ENCODE peak calls at places on chromosomes 2 and 18, in five cellular contexts. W is HCT116, P is retinal pigment epithelial cell, G is GM12865, U is trophoblast cell. A is an unnamed sample.

GRCh38 chr2:99682280-99683060 is 192.7 kb upstream of the REV1 start:
- DNase-seq in W (no peak), P (peak), G (no peak), U (peak), A (no peak)

GRCh38 chr2:241102239-241102803 is at the start of gene MTERF4:
- DNase-seq in W (peak), P (peak), G (peak), U (peak), A (peak)

GRCh38 chr2:231707625-231708049 is 688 bp upstream of the PTMA start:
- DNase-seq in W (peak), P (no peak), G (peak), U (peak), A (no peak)

GRCh38 chr18:45316127-45316526 is 299.1 kb upstream of the SLC14A2 start:
- DNase-seq in W (no peak), P (no peak), G (no peak), U (no peak), A (no peak)

GRCh38 chr2:38601463-38602135 is 1.1 kb downstream of the HNRNPLL start:
- DNase-seq in W (no peak), P (no peak), G (no peak), U (peak), A (no peak)

GRCh38 chr2:169704160-169704713 is 10.0 kb downstream of the PHOSPHO2 start:
- DNase-seq in W (no peak), P (no peak), G (no peak), U (no peak), A (peak)

GRCh38 chr2:139744273-139744672 is 964.1 kb upstream of the NXPH2 start:
- DNase-seq in W (no peak), P (no peak), G (no peak), U (no peak), A (no peak)

GRCh38 chr2:28958689-28959088 is 22.4 kb upstream of the TOGARAM2 start:
- DNase-seq in W (peak), P (no peak), G (peak), U (peak), A (peak)

GRCh38 chr2:43129676-43130547 is 96.5 kb downstream of the ZFP36L2 start:
- DNase-seq in W (no peak), P (no peak), G (no peak), U (no peak), A (no peak)

GRCh38 chr18:44093253-44093652 is 587.4 kb upstream of the SETBP1 start:
- DNase-seq in W (no peak), P (no peak), G (no peak), U (no peak), A (no peak)

GRCh38 chr18:13223341-13224148 is 5.0 kb downstream of the LDLRAD4 start:
- DNase-seq in W (no peak), P (no peak), G (no peak), U (peak), A (peak)

GRCh38 chr18:75390854-75391253 is 36.6 kb downstream of the SMIM21 start:
- DNase-seq in W (no peak), P (no peak), G (no peak), U (no peak), A (no peak)

GRCh38 chr2:170157025-170157684 is 20.8 kb upstream of the MYO3B start:
- DNase-seq in W (no peak), P (no peak), G (no peak), U (no peak), A (no peak)

GRCh38 chr2:99478632-99479031 is 11.2 kb downstream of the REV1 start:
- DNase-seq in W (no peak), P (no peak), G (no peak), U (no peak), A (no peak)

GRCh38 chr2:9231291-9232165 is 24.9 kb downstream of the ASAP2 start:
- DNase-seq in W (no peak), P (no peak), G (no peak), U (peak), A (no peak)

GRCh38 chr2:200003444-200003843 is 48.1 kb downstream of the MAIP1 start:
- DNase-seq in W (no peak), P (peak), G (no peak), U (no peak), A (no peak)

GRCh38 chr2:7430421-7430868 is 513.2 kb downstream of the RNF144A start:
- DNase-seq in W (no peak), P (no peak), G (no peak), U (peak), A (peak)

GRCh38 chr2:147327636-147328035 is 517.2 kb upstream of the ACVR2A start:
- DNase-seq in W (no peak), P (no peak), G (peak), U (no peak), A (no peak)

GRCh38 chr2:25690058-25690457 is 16.7 kb upstream of the DTNB start:
- DNase-seq in W (no peak), P (peak), G (no peak), U (no peak), A (no peak)

GRCh38 chr18:11994346-11994707 is 13.0 kb downstream of the IMPA2 start:
- DNase-seq in W (no peak), P (no peak), G (no peak), U (peak), A (peak)

GRCh38 chr2:68558576-68558975 is 84.8 kb upstream of the PROKR1 start:
- DNase-seq in W (no peak), P (no peak), G (no peak), U (no peak), A (no peak)

GRCh38 chr18:23856466-23857175 is 157.9 kb upstream of the TTC39C start:
- DNase-seq in W (peak), P (no peak), G (no peak), U (peak), A (no peak)

GRCh38 chr2:236045264-236046235 is 122.6 kb downstream of the GBX2 start:
- DNase-seq in W (no peak), P (no peak), G (no peak), U (peak), A (no peak)

GRCh38 chr2:95709831-95710230 is 118.0 kb downstream of the TRIM43 start:
- DNase-seq in W (no peak), P (no peak), G (no peak), U (no peak), A (no peak)

GRCh38 chr2:189287982-189288494 is 108.5 kb upstream of the COL5A2 start:
- DNase-seq in W (peak), P (peak), G (peak), U (peak), A (peak)

GRCh38 chr18:39480494-39481245 is 1915.1 kb upstream of the CELF4 start:
- DNase-seq in W (no peak), P (no peak), G (no peak), U (no peak), A (no peak)

GRCh38 chr18:58611471-58612131 is 17.3 kb downstream of the ALPK2 start:
- DNase-seq in W (no peak), P (no peak), G (no peak), U (peak), A (no peak)

GRCh38 chr2:31233216-31233615 is 736 bp upstream of the EHD3 start:
- DNase-seq in W (no peak), P (no peak), G (no peak), U (no peak), A (no peak)

DNA sequence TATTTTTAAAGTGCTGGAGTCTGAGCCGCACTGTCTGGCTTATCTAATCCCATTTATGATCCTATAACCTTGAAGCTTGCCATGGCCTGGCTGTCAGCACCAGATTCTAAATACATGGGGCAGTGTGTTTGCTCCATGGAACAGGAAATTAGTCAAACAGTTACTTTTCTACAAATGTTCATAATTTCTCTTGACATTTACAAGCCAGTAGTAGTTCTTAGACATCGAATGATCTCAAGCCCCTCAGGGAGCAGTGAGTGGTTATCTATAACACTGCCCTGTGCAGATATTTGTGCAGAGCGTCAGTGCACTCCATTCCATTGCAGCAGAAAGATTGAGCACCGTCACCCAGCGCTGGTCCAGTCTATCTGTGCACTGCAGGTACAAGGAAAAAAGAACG is 205.2 kb downstream of the AGPS start:
- DNase-seq in W (no peak), P (no peak), G (no peak), U (no peak), A (no peak)
- H3K4me3 ChIP-seq in W (no peak), P (no peak), G (no peak), U (no peak), A (no peak)

DNA sequence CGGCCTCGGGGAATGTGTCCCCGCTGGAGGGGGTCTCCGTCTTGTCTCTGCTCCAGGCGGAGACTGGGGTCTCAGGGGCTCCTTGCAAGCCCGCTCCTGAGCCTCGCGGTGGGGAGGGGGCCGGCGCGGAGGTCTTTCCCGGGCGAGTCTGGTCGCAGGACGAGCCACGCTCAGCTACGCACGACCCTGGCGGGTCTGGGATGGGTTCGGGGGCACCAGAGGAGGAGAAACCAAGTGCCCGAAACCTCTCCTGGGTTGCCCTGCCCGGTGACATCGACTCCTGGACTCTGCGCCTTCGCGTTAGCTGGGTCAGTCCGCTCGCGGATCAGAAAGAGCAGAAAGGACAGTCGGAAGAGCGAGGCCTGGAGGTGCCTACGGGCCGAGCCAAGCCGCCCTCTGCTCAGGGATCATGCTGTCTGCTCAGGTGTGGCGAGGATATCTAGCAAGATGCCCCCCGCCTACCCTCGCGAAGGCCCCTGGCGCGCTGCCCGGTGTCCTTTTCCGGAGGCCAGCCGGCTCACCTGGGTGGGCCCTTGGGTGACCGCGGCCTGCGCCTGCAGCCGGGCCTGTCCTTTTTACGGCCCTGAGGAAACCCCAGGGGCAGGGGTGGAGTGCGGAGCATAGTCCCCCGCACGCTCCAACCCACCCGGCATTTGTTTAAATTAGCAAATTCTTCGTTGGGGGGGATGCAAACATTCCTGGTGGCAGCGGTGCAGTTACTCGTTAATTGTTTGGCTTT is 58.7 kb downstream of the SNORC start:
- DNase-seq in W (no peak), P (no peak), G (no peak), U (no peak), A (no peak)
- H3K4me3 ChIP-seq in W (no peak), P (no peak), G (no peak), U (peak), A (peak)

GRCh38 chr2:209578394-209579006 is 154.7 kb downstream of the MAP2 start:
- DNase-seq in W (no peak), P (no peak), G (no peak), U (no peak), A (no peak)

GRCh38 chr2:209577376-209578357 is 153.8 kb downstream of the MAP2 start:
- DNase-seq in W (peak), P (no peak), G (peak), U (peak), A (peak)

GRCh38 chr2:209584915-209585314 is 161.1 kb downstream of the MAP2 start:
- DNase-seq in W (no peak), P (no peak), G (no peak), U (no peak), A (no peak)

GRCh38 chr2:209574515-209574914 is 150.7 kb downstream of the MAP2 start:
- DNase-seq in W (no peak), P (no peak), G (no peak), U (no peak), A (no peak)

DNA sequence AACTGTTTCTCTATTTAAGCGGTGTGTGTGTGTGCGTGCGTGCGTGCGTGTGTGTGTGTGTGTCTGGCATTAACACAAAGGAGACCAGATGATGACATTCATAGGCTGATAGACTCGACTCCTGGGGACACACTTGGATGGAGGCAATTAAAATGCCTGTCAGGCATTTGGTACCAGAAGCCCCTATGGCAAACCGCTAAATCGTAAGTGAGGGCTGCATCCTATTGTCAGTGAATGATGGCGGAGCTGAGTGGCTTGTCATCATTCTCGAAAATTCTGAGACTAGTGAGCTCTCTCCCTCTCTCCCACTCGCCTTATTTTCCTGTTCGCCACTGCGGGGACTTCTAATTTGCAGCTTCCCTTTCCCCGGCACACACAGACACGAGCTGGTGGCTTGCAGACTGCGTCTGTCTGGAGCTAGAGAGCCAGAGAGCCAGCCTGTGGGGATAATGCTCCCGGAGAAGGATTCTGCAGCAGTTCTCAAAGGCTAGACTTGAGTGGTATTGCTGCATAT is 155.4 kb downstream of the MAP2 start:
- DNase-seq in W (no peak), P (no peak), G (no peak), U (no peak), A (no peak)
- H3K4me3 ChIP-seq in W (no peak), P (peak), G (peak), U (no peak), A (no peak)

DNA sequence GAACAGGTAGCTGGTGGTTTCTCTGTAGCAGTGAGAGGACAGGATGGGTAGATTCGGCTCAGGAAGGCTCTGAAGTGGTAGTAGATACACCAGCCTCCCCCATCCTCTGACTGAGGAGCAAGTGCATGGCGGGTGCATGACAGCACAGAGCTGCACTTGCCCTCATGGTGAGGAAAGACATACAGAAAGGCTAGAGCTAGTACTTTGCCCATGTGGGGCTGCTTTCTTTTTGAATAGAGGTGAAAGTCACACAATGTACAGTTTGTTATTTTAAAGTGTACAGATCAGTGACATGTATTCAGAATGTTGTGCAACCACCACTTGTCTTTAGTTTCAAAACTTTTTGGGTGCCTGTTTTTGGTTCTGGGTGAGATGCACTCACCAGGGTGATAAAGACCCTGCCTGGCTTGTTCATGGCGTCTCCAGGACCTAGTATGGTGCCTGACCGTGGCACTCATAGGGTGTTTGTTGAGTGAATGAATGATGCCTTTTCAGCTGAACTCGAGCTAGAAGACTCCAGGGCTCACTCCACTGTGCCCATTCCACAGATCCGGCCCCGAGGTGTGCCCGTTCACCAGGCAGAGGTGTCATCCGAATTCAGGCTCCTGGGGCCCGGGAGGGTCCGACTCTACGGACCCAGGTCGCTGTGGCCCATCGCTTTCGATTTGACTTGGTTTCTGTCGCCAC is 421 bp upstream of the VAMP5 start:
- DNase-seq in W (no peak), P (no peak), G (peak), U (no peak), A (peak)
- H3K4me3 ChIP-seq in W (no peak), P (peak), G (peak), U (no peak), A (peak)

DNA sequence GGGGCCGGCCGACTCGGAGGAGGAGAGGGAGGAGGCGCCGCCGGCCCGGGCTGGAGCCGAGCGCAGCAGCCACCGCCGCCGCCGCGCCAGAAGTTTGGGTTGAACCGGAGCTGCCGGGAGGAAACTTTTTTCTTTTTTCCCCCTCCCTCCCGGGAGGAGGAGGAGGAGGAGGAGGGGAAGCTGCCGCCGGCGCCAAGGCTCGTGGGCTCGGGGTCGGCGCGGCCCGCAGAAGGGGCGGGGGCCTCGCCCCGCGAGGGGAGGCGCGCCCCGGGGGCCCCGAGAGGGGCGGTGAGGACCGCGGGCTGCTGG is 266 bp downstream of the CRIM1 start:
- DNase-seq in W (no peak), P (no peak), G (no peak), U (no peak), A (no peak)
- H3K4me3 ChIP-seq in W (peak), P (peak), G (peak), U (peak), A (peak)